ENCODE peak calls at places on chromosomes 2 and 18, in five cellular contexts. B is K562, C is HepG2, N is H1, O is GM12878. X is an unnamed sample. For H4K20me1, the result is how much of the 10 kb centered on the place peaks cover.

GRCh38 chr2:59789523-59789922 is 763.9 kb downstream of the BCL11A start:
- DNase-seq in B (peak), C (peak), N (no peak), O (no peak), X (no peak)

GRCh38 chr18:59145055-59145454 is 5.4 kb downstream of the SEC11C start:
- DNase-seq in B (no peak), C (no peak), N (no peak), O (no peak), X (no peak)

GRCh38 chr2:214593723-214594122 is 182.9 kb downstream of the VWC2L start:
- DNase-seq in B (no peak), C (peak), N (peak), O (no peak), X (peak)

GRCh38 chr2:155384555-155385123 is 686.1 kb downstream of the KCNJ3 start:
- DNase-seq in B (no peak), C (no peak), N (no peak), O (no peak), X (no peak)

GRCh38 chr2:42510191-42510929 is 16.6 kb upstream of the KCNG3 start:
- DNase-seq in B (no peak), C (no peak), N (no peak), O (no peak), X (no peak)

GRCh38 chr2:80589070-80589469 is 284.5 kb upstream of the LRRTM1 start:
- DNase-seq in B (no peak), C (no peak), N (no peak), O (no peak), X (no peak)

GRCh38 chr2:160570386-160570785 is 76.8 kb upstream of the RBMS1 start:
- DNase-seq in B (no peak), C (no peak), N (no peak), O (no peak), X (no peak)

GRCh38 chr2:232436381-232437129 is 19.4 kb upstream of the ALPI start:
- DNase-seq in B (no peak), C (no peak), N (no peak), O (no peak), X (no peak)

GRCh38 chr18:74092922-74093321 is 54.7 kb downstream of the FBXO15 start:
- DNase-seq in B (no peak), C (no peak), N (no peak), O (no peak), X (no peak)

GRCh38 chr2:177711472-177712276 is 319.1 kb downstream of the AGPS start:
- DNase-seq in B (no peak), C (no peak), N (no peak), O (no peak), X (no peak)

GRCh38 chr2:150513647-150514046 is 26.2 kb upstream of the RND3 start:
- DNase-seq in B (no peak), C (no peak), N (no peak), O (no peak), X (no peak)

GRCh38 chr2:236938126-236938525 is 147.6 kb upstream of the COPS8 start:
- DNase-seq in B (no peak), C (no peak), N (no peak), O (no peak), X (no peak)

GRCh38 chr2:169734172-169734847 is 678 bp downstream of the KLHL23 start:
- DNase-seq in B (peak), C (no peak), N (no peak), O (no peak), X (peak)

DNA sequence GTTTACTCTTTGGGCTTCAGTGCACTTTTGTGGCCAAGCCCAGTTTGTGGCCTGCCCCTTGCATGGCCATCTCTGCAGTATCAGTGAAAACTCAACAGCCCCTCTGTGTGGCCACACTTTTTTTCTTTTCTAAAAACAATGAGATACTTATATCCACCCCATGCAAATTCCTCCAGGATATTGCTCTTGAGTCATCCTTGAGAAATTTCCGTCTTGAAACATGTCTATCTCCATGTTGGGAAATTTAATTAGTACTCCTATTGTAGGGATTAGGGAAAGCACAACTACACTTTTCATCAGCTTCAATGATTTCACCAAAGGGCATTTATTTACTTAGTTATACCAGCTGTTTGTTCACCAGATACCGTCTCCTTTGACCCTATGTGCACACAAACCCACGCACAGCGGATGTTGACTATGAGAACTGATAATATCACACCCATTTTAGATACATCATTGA is 993.1 kb downstream of the TSN start:
- DNase-seq in B (no peak), C (peak), N (peak), O (no peak), X (peak)
- H2AFZ ChIP-seq in B (no peak), C (no peak), N (no peak), O (no peak), X (no peak)

GRCh38 chr2:54574860-54575247 is 118.7 kb downstream of the SPTBN1 start:
- DNase-seq in B (no peak), C (no peak), N (no peak), O (no peak), X (no peak)

GRCh38 chr2:54574107-54574859 is 118.2 kb downstream of the SPTBN1 start:
- DNase-seq in B (peak), C (peak), N (no peak), O (peak), X (no peak)

GRCh38 chr2:54572636-54573531 is 116.8 kb downstream of the SPTBN1 start:
- DNase-seq in B (no peak), C (no peak), N (no peak), O (no peak), X (no peak)

GRCh38 chr2:54572262-54572635 is 116.1 kb downstream of the SPTBN1 start:
- DNase-seq in B (peak), C (peak), N (no peak), O (no peak), X (no peak)

DNA sequence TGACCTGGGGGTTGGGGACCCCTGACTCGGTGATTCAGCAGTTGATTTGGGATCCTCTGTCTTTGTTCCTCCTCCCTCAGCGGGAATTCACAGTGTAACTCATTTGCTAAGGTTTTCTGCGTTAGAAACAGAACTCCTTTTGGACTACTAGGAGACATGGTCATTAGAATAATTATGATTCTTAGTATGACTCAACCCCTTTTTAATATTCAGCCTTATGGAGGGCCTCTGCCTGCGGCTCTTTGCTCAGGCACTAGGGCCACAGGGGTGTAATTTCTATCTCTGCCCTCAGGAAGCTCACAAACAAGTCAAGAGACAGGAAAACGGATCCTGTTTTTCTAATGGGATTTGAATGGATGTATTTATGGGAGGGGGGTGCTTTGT is 117.4 kb downstream of the SPTBN1 start:
- DNase-seq in B (no peak), C (no peak), N (no peak), O (no peak), X (no peak)
- H4K20me1 ChIP-seq in B (under half), C (half or more), N (under half), O (under half), X (half or more)

GRCh38 chr2:45169339-45170190 is 160.3 kb upstream of the SIX2 start:
- DNase-seq in B (no peak), C (no peak), N (no peak), O (no peak), X (peak)

GRCh38 chr2:45170976-45171514 is 161.8 kb upstream of the SIX2 start:
- DNase-seq in B (no peak), C (no peak), N (no peak), O (no peak), X (peak)

GRCh38 chr2:45167885-45168284 is 158.6 kb upstream of the SIX2 start:
- DNase-seq in B (no peak), C (no peak), N (no peak), O (no peak), X (peak)

GRCh38 chr2:45170191-45170975 is 161.1 kb upstream of the SIX2 start:
- DNase-seq in B (no peak), C (no peak), N (no peak), O (no peak), X (peak)

GRCh38 chr2:45168731-45169338 is 159.6 kb upstream of the SIX2 start:
- DNase-seq in B (no peak), C (no peak), N (no peak), O (no peak), X (peak)
- TF ChIP-seq CREB1 in B (no peak), C (no peak), N (no peak), O (no peak), X (no peak)

GRCh38 chr18:62403125-62403524 is 78.0 kb downstream of the TNFRSF11A start:
- DNase-seq in B (no peak), C (no peak), N (no peak), O (no peak), X (no peak)

GRCh38 chr18:62412248-62412979 is 87.3 kb downstream of the TNFRSF11A start:
- DNase-seq in B (no peak), C (no peak), N (no peak), O (no peak), X (no peak)

GRCh38 chr18:62409821-62410220 is 84.7 kb downstream of the TNFRSF11A start:
- DNase-seq in B (no peak), C (no peak), N (no peak), O (no peak), X (no peak)

GRCh38 chr18:62404881-62405280 is 79.8 kb downstream of the TNFRSF11A start:
- DNase-seq in B (no peak), C (no peak), N (no peak), O (no peak), X (no peak)

DNA sequence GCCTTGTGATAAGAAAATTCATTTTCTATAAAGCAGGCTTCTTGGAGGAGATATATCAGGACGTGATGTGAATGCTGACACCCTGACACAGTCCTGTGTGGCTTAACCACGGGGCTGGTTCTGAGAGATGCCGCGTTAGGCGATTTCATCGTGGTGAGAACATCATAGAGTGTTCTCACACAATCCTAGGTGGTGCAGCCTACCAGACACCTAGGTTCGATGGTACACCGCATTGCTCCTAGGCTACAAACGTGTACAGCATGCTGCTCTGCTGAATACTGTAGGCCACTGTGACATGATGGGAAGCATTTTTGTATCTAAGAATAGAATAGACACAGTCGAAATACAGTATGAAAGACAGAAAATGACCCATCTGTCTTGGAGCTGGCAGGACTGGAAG is 82.5 kb downstream of the TNFRSF11A start:
- DNase-seq in B (no peak), C (no peak), N (no peak), O (no peak), X (no peak)
- H2AFZ ChIP-seq in B (peak), C (no peak), N (no peak), O (no peak), X (no peak)

GRCh38 chr2:54977149-54977548 is 73.1 kb downstream of the RTN4 start:
- DNase-seq in B (no peak), C (no peak), N (no peak), O (peak), X (no peak)
- H4K20me1 ChIP-seq in B (under half), C (under half), N (under half), O (under half), X (under half)

DNA sequence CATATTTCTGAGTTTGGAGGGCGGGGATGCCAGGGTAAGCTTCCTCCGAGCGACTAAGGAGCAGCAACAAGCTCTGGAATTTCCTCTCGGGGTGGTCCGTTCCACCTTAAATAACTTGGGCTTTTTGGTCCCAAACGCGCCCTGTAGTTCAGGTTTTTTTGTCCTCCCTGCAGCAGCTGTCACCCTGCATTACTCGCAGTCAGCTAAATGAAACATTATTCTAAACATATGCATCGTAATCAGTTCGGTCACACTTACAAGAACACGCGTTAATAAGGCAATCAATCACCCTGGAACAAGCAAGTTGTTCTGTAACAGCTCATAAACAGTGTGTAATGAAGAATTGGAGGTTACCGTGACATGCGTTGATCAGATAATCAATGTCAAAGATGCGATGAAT is 8.3 kb downstream of the EVX2 start:
- DNase-seq in B (peak), C (no peak), N (no peak), O (no peak), X (peak)
- TF ChIP-seq CREB1 in B (no peak), C (no peak), N (no peak), O (no peak), X (no peak)

DNA sequence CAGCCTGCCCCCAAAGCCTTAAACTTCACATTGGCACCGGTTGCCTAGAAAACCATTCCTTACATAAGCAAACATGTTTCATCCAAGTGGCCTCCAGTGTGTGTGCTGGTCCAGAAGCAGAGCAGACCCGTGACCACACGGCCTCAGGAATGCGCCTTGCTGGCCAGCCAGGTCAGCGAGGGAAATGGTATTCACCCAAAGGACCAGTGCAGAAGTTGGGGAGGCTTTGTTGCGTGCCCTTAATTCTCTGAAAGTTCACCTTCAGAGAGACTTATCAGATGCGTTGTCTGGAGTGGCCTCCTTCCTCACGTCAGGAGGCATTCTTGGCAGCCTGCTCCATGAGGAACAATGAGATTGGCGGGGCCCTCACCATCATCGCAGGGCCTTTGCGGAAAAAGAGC is 25.9 kb downstream of the NRP2 start:
- DNase-seq in B (no peak), C (no peak), N (no peak), O (no peak), X (no peak)
- H2AFZ ChIP-seq in B (no peak), C (no peak), N (no peak), O (no peak), X (no peak)

DNA sequence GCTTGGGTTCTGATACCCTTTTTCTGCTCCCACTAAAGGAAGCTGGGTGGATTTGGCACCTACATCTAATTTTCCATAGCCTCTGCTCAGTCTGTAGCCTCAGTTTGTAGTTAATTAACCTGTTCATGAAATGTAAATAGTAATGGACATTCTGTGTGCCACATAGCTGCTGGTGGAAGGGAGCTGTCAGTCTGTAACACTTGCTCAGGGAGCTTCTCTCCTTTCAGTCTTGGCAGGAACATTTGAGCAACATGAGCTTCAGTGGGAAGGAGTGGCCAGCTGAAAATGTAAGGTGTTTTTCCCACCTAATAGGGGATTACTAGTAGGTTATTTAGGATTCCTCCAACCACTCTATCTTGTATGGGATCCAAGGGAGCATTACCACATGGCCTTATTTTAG is 203.4 kb downstream of the ASXL3 start:
- DNase-seq in B (no peak), C (no peak), N (no peak), O (no peak), X (no peak)
- H4K20me1 ChIP-seq in B (under half), C (under half), N (under half), O (under half), X (under half)